ENCODE peak calls at places on chromosomes 3 and 15, in six cellular contexts. One of them, this sample, is unnamed.

GRCh38 chr3:11477286-11477935 is 166.3 kb downstream of the VGLL4 start:
- DNase-seq in tibial artery: no peak
- DNase-seq in heart left ventricle: no peak
- DNase-seq in HCT116: no peak
- DNase-seq in transverse colon: no peak
- DNase-seq in heart right ventricle: no peak
- DNase-seq in this sample: no peak

GRCh38 chr3:84967767-84968581 is 9.2 kb downstream of the CADM2 start:
- DNase-seq in tibial artery: no peak
- DNase-seq in heart left ventricle: no peak
- DNase-seq in transverse colon: no peak
- DNase-seq in heart right ventricle: no peak
- DNase-seq in HCT116: no peak
- DNase-seq in this sample: no peak

GRCh38 chr3:134699141-134699711 is 48.4 kb upstream of the KY start:
- DNase-seq in heart right ventricle: no peak
- DNase-seq in HCT116: no peak
- DNase-seq in heart left ventricle: no peak
- DNase-seq in transverse colon: no peak
- DNase-seq in tibial artery: no peak
- DNase-seq in this sample: no peak

GRCh38 chr3:170852307-170852706 is 17.7 kb downstream of the RPL22L1 start:
- DNase-seq in transverse colon: no peak
- DNase-seq in HCT116: no peak
- DNase-seq in heart right ventricle: no peak
- DNase-seq in heart left ventricle: no peak
- DNase-seq in tibial artery: no peak
- DNase-seq in this sample: no peak

GRCh38 chr3:61938878-61939549 is 377.6 kb downstream of the PTPRG start:
- DNase-seq in heart right ventricle: no peak
- DNase-seq in transverse colon: no peak
- DNase-seq in tibial artery: no peak
- DNase-seq in heart left ventricle: no peak
- DNase-seq in HCT116: no peak
- DNase-seq in this sample: no peak

GRCh38 chr3:64892664-64893309 is 205.0 kb upstream of the ADAMTS9 start:
- DNase-seq in tibial artery: no peak
- DNase-seq in heart right ventricle: no peak
- DNase-seq in transverse colon: no peak
- DNase-seq in HCT116: no peak
- DNase-seq in heart left ventricle: no peak
- DNase-seq in this sample: no peak

GRCh38 chr15:101451192-101451799 is 38.2 kb downstream of the PCSK6 start:
- DNase-seq in HCT116: no peak
- DNase-seq in heart left ventricle: peak; percentile 87
- DNase-seq in tibial artery: peak; percentile 54
- DNase-seq in transverse colon: no peak
- DNase-seq in heart right ventricle: peak; percentile 69
- DNase-seq in this sample: no peak

GRCh38 chr15:48330045-48330840 is 986 bp upstream of the DUT start:
- DNase-seq in heart right ventricle: no peak
- DNase-seq in transverse colon: no peak
- DNase-seq in tibial artery: no peak
- DNase-seq in heart left ventricle: no peak
- DNase-seq in HCT116: no peak
- DNase-seq in this sample: no peak

GRCh38 chr15:52780172-52780980 is 9.8 kb downstream of the ONECUT1 start:
- DNase-seq in heart left ventricle: no peak
- DNase-seq in HCT116: peak; percentile 24
- DNase-seq in tibial artery: no peak
- DNase-seq in heart right ventricle: peak; percentile 57
- DNase-seq in transverse colon: peak; percentile 68
- DNase-seq in this sample: peak; percentile 60

GRCh38 chr3:150268426-150269321 is 139.4 kb upstream of the TSC22D2 start:
- DNase-seq in transverse colon: no peak
- DNase-seq in heart right ventricle: no peak
- DNase-seq in HCT116: no peak
- DNase-seq in tibial artery: no peak
- DNase-seq in heart left ventricle: no peak
- DNase-seq in this sample: no peak

GRCh38 chr3:25830373-25831305 is 40.7 kb downstream of the OXSM start:
- DNase-seq in heart left ventricle: no peak
- DNase-seq in HCT116: no peak
- DNase-seq in heart right ventricle: no peak
- DNase-seq in transverse colon: no peak
- DNase-seq in tibial artery: no peak
- DNase-seq in this sample: no peak

GRCh38 chr15:29612096-29612495 is 210.2 kb downstream of the TJP1 start:
- DNase-seq in heart left ventricle: no peak
- DNase-seq in transverse colon: no peak
- DNase-seq in HCT116: no peak
- DNase-seq in tibial artery: no peak
- DNase-seq in heart right ventricle: no peak
- DNase-seq in this sample: no peak

GRCh38 chr15:48858401-48858800 is 19.5 kb upstream of the EID1 start:
- DNase-seq in heart left ventricle: no peak
- DNase-seq in transverse colon: no peak
- DNase-seq in tibial artery: no peak
- DNase-seq in HCT116: no peak
- DNase-seq in heart right ventricle: no peak
- DNase-seq in this sample: no peak

GRCh38 chr15:100681335-100681746 is 79.0 kb downstream of the ASB7 start:
- DNase-seq in HCT116: no peak
- DNase-seq in tibial artery: peak; percentile 73
- DNase-seq in heart left ventricle: no peak
- DNase-seq in transverse colon: no peak
- DNase-seq in heart right ventricle: no peak
- DNase-seq in this sample: no peak

GRCh38 chr3:73365756-73366397 is 258.9 kb downstream of the PDZRN3 start:
- DNase-seq in HCT116: no peak
- DNase-seq in tibial artery: peak; percentile 73
- DNase-seq in heart right ventricle: peak; percentile 62
- DNase-seq in transverse colon: peak; percentile 52
- DNase-seq in heart left ventricle: peak; percentile 76
- DNase-seq in this sample: no peak

GRCh38 chr15:62545392-62546227 is 380.5 kb upstream of the C2CD4B start:
- DNase-seq in heart right ventricle: peak; percentile 26
- DNase-seq in HCT116: no peak
- DNase-seq in heart left ventricle: peak; percentile 63
- DNase-seq in tibial artery: peak; percentile 62
- DNase-seq in transverse colon: peak; percentile 67
- DNase-seq in this sample: peak; percentile 34

GRCh38 chr15:50797926-50798325 is 32.4 kb upstream of the SPPL2A start:
- DNase-seq in HCT116: no peak
- DNase-seq in transverse colon: no peak
- DNase-seq in heart left ventricle: no peak
- DNase-seq in heart right ventricle: no peak
- DNase-seq in tibial artery: no peak
- DNase-seq in this sample: no peak

GRCh38 chr15:67119238-67119846 is 53.9 kb downstream of the SMAD3 start:
- DNase-seq in heart right ventricle: no peak
- DNase-seq in heart left ventricle: no peak
- DNase-seq in HCT116: no peak
- DNase-seq in transverse colon: no peak
- DNase-seq in tibial artery: peak; percentile 16
- DNase-seq in this sample: no peak

GRCh38 chr3:143895805-143896204 is 47.5 kb upstream of the SLC9A9 start:
- DNase-seq in HCT116: no peak
- DNase-seq in heart left ventricle: no peak
- DNase-seq in heart right ventricle: no peak
- DNase-seq in tibial artery: no peak
- DNase-seq in transverse colon: no peak
- DNase-seq in this sample: no peak

GRCh38 chr3:195140816-195141793 is 129.9 kb downstream of the XXYLT1 start:
- DNase-seq in heart right ventricle: no peak
- DNase-seq in HCT116: no peak
- DNase-seq in heart left ventricle: no peak
- DNase-seq in transverse colon: no peak
- DNase-seq in tibial artery: no peak
- DNase-seq in this sample: no peak

GRCh38 chr3:31917303-31917903 is 63.7 kb downstream of the OSBPL10 start:
- DNase-seq in heart right ventricle: no peak
- DNase-seq in tibial artery: no peak
- DNase-seq in transverse colon: no peak
- DNase-seq in heart left ventricle: no peak
- DNase-seq in HCT116: no peak
- DNase-seq in this sample: no peak

GRCh38 chr15:81760686-81761085 is 285.1 kb downstream of the MEX3B start:
- DNase-seq in tibial artery: no peak
- DNase-seq in transverse colon: no peak
- DNase-seq in HCT116: no peak
- DNase-seq in heart left ventricle: no peak
- DNase-seq in heart right ventricle: no peak
- DNase-seq in this sample: peak; percentile 22
- H3K27ac ChIP-seq in tibial artery: no peak overlapping the region
- H3K27ac ChIP-seq in transverse colon: no peak overlapping the region
- H3K27ac ChIP-seq in HCT116: no peak overlapping the region
- H3K27ac ChIP-seq in heart left ventricle: no peak overlapping the region
- H3K27ac ChIP-seq in heart right ventricle: no peak overlapping the region
- H3K27ac ChIP-seq in this sample: no peak overlapping the region

DNA sequence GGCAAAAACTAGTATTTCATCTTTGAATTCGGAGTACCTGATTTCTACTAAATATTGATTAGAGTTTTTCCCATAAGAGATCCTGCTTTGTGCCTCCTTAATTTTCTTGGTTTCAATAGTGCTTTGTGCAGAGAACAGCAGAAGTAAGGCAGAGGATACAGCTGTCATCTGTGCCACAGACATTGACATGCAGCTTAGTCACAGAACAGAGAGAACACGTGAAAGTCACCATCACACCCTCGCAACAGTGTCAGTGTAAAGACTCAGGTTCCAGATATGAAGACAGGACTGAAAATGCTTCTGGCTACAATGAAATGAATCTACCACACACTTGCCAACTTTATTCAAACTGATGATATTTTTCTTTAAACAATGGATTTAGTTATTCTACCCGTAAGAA is 942.8 kb upstream of the CFAP20DC start:
- DNase-seq in HCT116: no peak
- DNase-seq in heart left ventricle: no peak
- DNase-seq in tibial artery: no peak
- DNase-seq in transverse colon: no peak
- DNase-seq in heart right ventricle: no peak
- DNase-seq in this sample: no peak
- H3K4me3 ChIP-seq in HCT116: no peak overlapping the region
- H3K4me3 ChIP-seq in heart left ventricle: no peak overlapping the region
- H3K4me3 ChIP-seq in tibial artery: no peak overlapping the region
- H3K4me3 ChIP-seq in transverse colon: no peak overlapping the region
- H3K4me3 ChIP-seq in heart right ventricle: no peak overlapping the region
- H3K4me3 ChIP-seq in this sample: no peak overlapping the region

DNA sequence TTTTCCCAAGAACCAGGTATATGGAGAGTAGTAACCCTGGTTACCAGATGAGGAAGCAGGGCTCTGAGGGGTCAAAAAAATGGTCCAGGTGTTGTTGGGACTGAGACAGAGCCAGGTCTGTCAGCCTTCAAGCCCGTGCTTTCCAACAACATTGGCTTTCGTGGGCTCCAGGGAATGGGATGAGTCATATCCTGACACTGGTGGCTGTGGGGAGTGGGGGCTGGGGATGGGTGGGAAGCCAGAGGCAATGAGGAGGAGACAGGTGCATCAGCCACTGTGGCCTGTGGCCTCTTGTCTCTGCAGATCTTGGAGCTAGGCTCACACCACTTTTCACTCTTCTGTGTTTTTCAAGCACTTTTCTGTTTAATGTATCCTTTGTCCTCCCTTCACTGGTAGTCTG is 38.2 kb downstream of the CORO2B start:
- DNase-seq in transverse colon: no peak
- DNase-seq in tibial artery: no peak
- DNase-seq in heart right ventricle: no peak
- DNase-seq in heart left ventricle: no peak
- DNase-seq in HCT116: no peak
- DNase-seq in this sample: no peak
- H3K4me1 ChIP-seq in transverse colon: no peaks in the 10 kb centered on the region
- H3K4me1 ChIP-seq in tibial artery: no peaks in the 10 kb centered on the region
- H3K4me1 ChIP-seq in heart right ventricle: peaks cover 65% of the 10 kb centered on the region
- H3K4me1 ChIP-seq in heart left ventricle: peaks cover 31% of the 10 kb centered on the region
- H3K4me1 ChIP-seq in HCT116: no peaks in the 10 kb centered on the region
- H3K4me1 ChIP-seq in this sample: no peaks in the 10 kb centered on the region

GRCh38 chr3:46542801-46543201 is 23.3 kb downstream of the LRRC2 start:
- DNase-seq in heart right ventricle: no peak
- DNase-seq in tibial artery: no peak
- DNase-seq in transverse colon: no peak
- DNase-seq in heart left ventricle: peak; percentile 38
- DNase-seq in HCT116: no peak
- DNase-seq in this sample: peak; percentile 16

GRCh38 chr3:46549408-46549904 is 16.6 kb downstream of the LRRC2 start:
- DNase-seq in transverse colon: no peak
- DNase-seq in heart left ventricle: no peak
- DNase-seq in heart right ventricle: no peak
- DNase-seq in HCT116: no peak
- DNase-seq in tibial artery: no peak
- DNase-seq in this sample: no peak

GRCh38 chr3:46544771-46545503 is 21.2 kb downstream of the LRRC2 start:
- DNase-seq in transverse colon: no peak
- DNase-seq in heart left ventricle: no peak
- DNase-seq in tibial artery: no peak
- DNase-seq in HCT116: no peak
- DNase-seq in heart right ventricle: no peak
- DNase-seq in this sample: no peak

GRCh38 chr3:46546896-46547440 is 19.1 kb downstream of the LRRC2 start:
- DNase-seq in heart left ventricle: no peak
- DNase-seq in transverse colon: no peak
- DNase-seq in HCT116: no peak
- DNase-seq in tibial artery: no peak
- DNase-seq in heart right ventricle: no peak
- DNase-seq in this sample: no peak

DNA sequence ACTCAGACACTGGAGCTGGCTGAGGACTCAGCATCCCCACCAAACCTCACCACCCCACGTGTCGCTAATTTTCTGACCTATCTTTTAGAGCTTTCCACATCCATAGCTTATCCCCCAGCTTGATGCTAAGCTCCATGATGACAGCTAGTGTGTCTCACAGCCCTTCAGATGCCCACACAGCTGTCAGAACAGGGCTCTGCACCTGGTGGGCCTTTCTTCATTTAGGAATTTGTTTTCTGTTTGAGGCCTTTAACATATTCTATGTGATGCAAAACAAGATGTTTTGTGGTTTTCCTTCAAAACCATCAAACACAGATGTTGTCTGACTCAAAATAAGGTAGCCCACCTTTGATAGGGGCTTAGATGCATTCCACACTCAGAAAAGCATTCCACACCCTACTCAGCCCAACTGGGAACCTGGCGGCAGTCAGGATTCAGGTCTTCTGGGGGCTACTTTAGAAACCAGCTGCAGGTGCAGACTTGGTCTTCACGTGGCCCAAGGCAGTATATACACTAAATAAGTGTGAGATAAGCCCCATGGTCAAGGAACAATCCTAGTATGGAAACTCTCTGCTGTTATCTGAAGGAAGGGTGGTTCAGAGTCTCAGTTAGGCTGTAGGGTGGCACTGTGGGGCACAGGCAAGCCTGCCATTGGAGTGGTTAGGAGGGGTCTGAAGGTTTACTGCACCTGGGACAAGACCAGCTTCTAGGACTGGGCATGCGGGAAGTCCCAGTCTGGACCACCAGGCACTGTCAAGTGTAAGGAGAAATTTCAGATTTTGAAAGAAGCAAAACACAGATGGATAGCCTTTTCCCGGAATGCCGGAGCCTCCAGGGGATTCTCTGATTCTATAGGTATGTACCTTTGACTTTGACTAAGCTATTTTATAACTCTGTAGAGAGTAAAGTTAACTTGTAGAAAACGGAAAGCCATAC is 20.1 kb downstream of the LRRC2 start:
- DNase-seq in heart right ventricle: no peak
- DNase-seq in HCT116: no peak
- DNase-seq in tibial artery: no peak
- DNase-seq in heart left ventricle: no peak
- DNase-seq in transverse colon: no peak
- DNase-seq in this sample: no peak
- H3K27ac ChIP-seq in heart right ventricle: no peak overlapping the region
- H3K27ac ChIP-seq in HCT116: no peak overlapping the region
- H3K27ac ChIP-seq in tibial artery: no peak overlapping the region
- H3K27ac ChIP-seq in heart left ventricle: no peak overlapping the region
- H3K27ac ChIP-seq in transverse colon: no peak overlapping the region
- H3K27ac ChIP-seq in this sample: no peak overlapping the region

This sample was measured in lung.